ENCODE peak calls at places on chromosomes 1 and 21, in four cellular contexts. One of them, this sample, is unnamed.

GRCh38 chr1:23904748-23905357 is 8.3 kb downstream of the CNR2 start:
- DNase-seq in RWPE1: peak
- DNase-seq in tibial nerve: no peak
- DNase-seq in PC-3: peak
- DNase-seq in this sample: peak

GRCh38 chr1:228087771-228088251 is 5.3 kb downstream of the ARF1 start:
- DNase-seq in RWPE1: peak
- DNase-seq in tibial nerve: no peak
- DNase-seq in PC-3: peak
- DNase-seq in this sample: peak

GRCh38 chr1:51472349-51472748 is 46.7 kb downstream of the EPS15 start:
- DNase-seq in RWPE1: no peak
- DNase-seq in tibial nerve: no peak
- DNase-seq in PC-3: no peak
- DNase-seq in this sample: peak

GRCh38 chr1:73811798-73812197 is 386.2 kb downstream of the LRRIQ3 start:
- DNase-seq in RWPE1: no peak
- DNase-seq in tibial nerve: no peak
- DNase-seq in PC-3: no peak
- DNase-seq in this sample: no peak

GRCh38 chr21:33881689-33882440 is 33.7 kb downstream of the ATP5PO start:
- DNase-seq in RWPE1: no peak
- DNase-seq in tibial nerve: no peak
- DNase-seq in PC-3: no peak
- DNase-seq in this sample: no peak

GRCh38 chr1:18636762-18637552 is 6.3 kb downstream of the PAX7 start:
- DNase-seq in RWPE1: no peak
- DNase-seq in tibial nerve: no peak
- DNase-seq in PC-3: no peak
- DNase-seq in this sample: no peak

GRCh38 chr1:226034482-226034881 is 28.0 kb upstream of the H3-3A start:
- DNase-seq in RWPE1: peak
- DNase-seq in tibial nerve: peak
- DNase-seq in PC-3: peak
- DNase-seq in this sample: peak

GRCh38 chr1:39866767-39867166 is 16.5 kb downstream of the TRIT1 start:
- DNase-seq in RWPE1: no peak
- DNase-seq in tibial nerve: no peak
- DNase-seq in PC-3: peak
- DNase-seq in this sample: no peak

GRCh38 chr1:212970085-212970484 is 19.7 kb downstream of the VASH2 start:
- DNase-seq in RWPE1: no peak
- DNase-seq in tibial nerve: no peak
- DNase-seq in PC-3: no peak
- DNase-seq in this sample: no peak

GRCh38 chr1:195804547-195804946 is 803.7 kb downstream of the KCNT2 start:
- DNase-seq in RWPE1: peak
- DNase-seq in tibial nerve: no peak
- DNase-seq in PC-3: peak
- DNase-seq in this sample: no peak

GRCh38 chr1:154186177-154186576 is 5.7 kb downstream of the TPM3 start:
- DNase-seq in RWPE1: no peak
- DNase-seq in tibial nerve: no peak
- DNase-seq in PC-3: peak
- DNase-seq in this sample: no peak

GRCh38 chr1:235022341-235023196 is 106.1 kb downstream of the TOMM20 start:
- DNase-seq in RWPE1: no peak
- DNase-seq in tibial nerve: no peak
- DNase-seq in PC-3: no peak
- DNase-seq in this sample: no peak

GRCh38 chr1:94734963-94735899 is 84.9 kb upstream of the SLC44A3 start:
- DNase-seq in RWPE1: no peak
- DNase-seq in tibial nerve: no peak
- DNase-seq in PC-3: no peak
- DNase-seq in this sample: no peak

GRCh38 chr1:199422206-199422605 is 605.3 kb upstream of the NR5A2 start:
- DNase-seq in RWPE1: peak
- DNase-seq in tibial nerve: no peak
- DNase-seq in PC-3: peak
- DNase-seq in this sample: no peak

GRCh38 chr1:227225715-227226346 is 92.5 kb downstream of the CDC42BPA start:
- DNase-seq in RWPE1: peak
- DNase-seq in tibial nerve: no peak
- DNase-seq in PC-3: peak
- DNase-seq in this sample: no peak

GRCh38 chr21:34580181-34580700 is 34.7 kb downstream of the RCAN1 start:
- DNase-seq in RWPE1: peak
- DNase-seq in tibial nerve: no peak
- DNase-seq in PC-3: no peak
- DNase-seq in this sample: no peak

GRCh38 chr1:41312991-41313645 is 48.1 kb upstream of the FOXO6 start:
- DNase-seq in RWPE1: no peak
- DNase-seq in tibial nerve: no peak
- DNase-seq in PC-3: no peak
- DNase-seq in this sample: no peak

GRCh38 chr21:41680444-41681335 is 86.2 kb downstream of the RIPK4 start:
- DNase-seq in RWPE1: no peak
- DNase-seq in tibial nerve: no peak
- DNase-seq in PC-3: peak
- DNase-seq in this sample: no peak

GRCh38 chr1:7259955-7260354 is 474.7 kb downstream of the CAMTA1 start:
- DNase-seq in RWPE1: no peak
- DNase-seq in tibial nerve: no peak
- DNase-seq in PC-3: no peak
- DNase-seq in this sample: no peak

GRCh38 chr21:40118527-40118926 is 251.3 kb downstream of the PCP4 start:
- DNase-seq in RWPE1: peak
- DNase-seq in tibial nerve: no peak
- DNase-seq in PC-3: peak
- DNase-seq in this sample: no peak

GRCh38 chr1:238485906-238486219 is 595.1 kb upstream of the ZP4 start:
- DNase-seq in RWPE1: no peak
- DNase-seq in tibial nerve: no peak
- DNase-seq in PC-3: peak
- DNase-seq in this sample: no peak

GRCh38 chr1:229086686-229087085 is 184.2 kb upstream of the RAB4A start:
- DNase-seq in RWPE1: no peak
- DNase-seq in tibial nerve: no peak
- DNase-seq in PC-3: no peak
- DNase-seq in this sample: no peak

GRCh38 chr1:87333692-87334347 is 5.1 kb downstream of the LMO4 start:
- DNase-seq in RWPE1: no peak
- DNase-seq in tibial nerve: no peak
- DNase-seq in PC-3: no peak
- DNase-seq in this sample: peak

GRCh38 chr1:28604411-28604810 is 12.3 kb downstream of the RAB42 start:
- DNase-seq in RWPE1: no peak
- DNase-seq in tibial nerve: no peak
- DNase-seq in PC-3: no peak
- DNase-seq in this sample: no peak

GRCh38 chr1:238027366-238027765 is 136.6 kb upstream of the ZP4 start:
- DNase-seq in RWPE1: no peak
- DNase-seq in tibial nerve: no peak
- DNase-seq in PC-3: no peak
- DNase-seq in this sample: no peak

GRCh38 chr1:184632415-184633175 is 122.1 kb downstream of the EDEM3 start:
- DNase-seq in RWPE1: no peak
- DNase-seq in tibial nerve: no peak
- DNase-seq in PC-3: peak
- DNase-seq in this sample: no peak

GRCh38 chr1:234760303-234760723 is 150.3 kb upstream of the IRF2BP2 start:
- DNase-seq in RWPE1: no peak
- DNase-seq in tibial nerve: no peak
- DNase-seq in PC-3: no peak
- DNase-seq in this sample: no peak

GRCh38 chr1:162984699-162985098 is 84.5 kb upstream of the RGS4 start:
- DNase-seq in RWPE1: peak
- DNase-seq in tibial nerve: no peak
- DNase-seq in PC-3: peak
- DNase-seq in this sample: no peak
- H3K27ac ChIP-seq in RWPE1: no peak
- H3K27ac ChIP-seq in tibial nerve: no peak
- H3K27ac ChIP-seq in PC-3: peak
- H3K27ac ChIP-seq in this sample: no peak

GRCh38 chr1:45446950-45447672 is 43.9 kb downstream of the TESK2 start:
- DNase-seq in RWPE1: no peak
- DNase-seq in tibial nerve: no peak
- DNase-seq in PC-3: no peak
- DNase-seq in this sample: no peak

GRCh38 chr1:45442272-45442671 is 48.7 kb downstream of the TESK2 start:
- DNase-seq in RWPE1: peak
- DNase-seq in tibial nerve: no peak
- DNase-seq in PC-3: peak
- DNase-seq in this sample: no peak

GRCh38 chr1:45443580-45444446 is 47.1 kb downstream of the TESK2 start:
- DNase-seq in RWPE1: no peak
- DNase-seq in tibial nerve: no peak
- DNase-seq in PC-3: no peak
- DNase-seq in this sample: no peak

GRCh38 chr1:45446530-45446929 is 44.4 kb downstream of the TESK2 start:
- DNase-seq in RWPE1: no peak
- DNase-seq in tibial nerve: no peak
- DNase-seq in PC-3: no peak
- DNase-seq in this sample: no peak

GRCh38 chr1:45444609-45445131 is 46.3 kb downstream of the TESK2 start:
- DNase-seq in RWPE1: no peak
- DNase-seq in tibial nerve: no peak
- DNase-seq in PC-3: peak
- DNase-seq in this sample: no peak
- H3K27ac ChIP-seq in RWPE1: no peak
- H3K27ac ChIP-seq in tibial nerve: no peak
- H3K27ac ChIP-seq in PC-3: no peak
- H3K27ac ChIP-seq in this sample: no peak

DNA sequence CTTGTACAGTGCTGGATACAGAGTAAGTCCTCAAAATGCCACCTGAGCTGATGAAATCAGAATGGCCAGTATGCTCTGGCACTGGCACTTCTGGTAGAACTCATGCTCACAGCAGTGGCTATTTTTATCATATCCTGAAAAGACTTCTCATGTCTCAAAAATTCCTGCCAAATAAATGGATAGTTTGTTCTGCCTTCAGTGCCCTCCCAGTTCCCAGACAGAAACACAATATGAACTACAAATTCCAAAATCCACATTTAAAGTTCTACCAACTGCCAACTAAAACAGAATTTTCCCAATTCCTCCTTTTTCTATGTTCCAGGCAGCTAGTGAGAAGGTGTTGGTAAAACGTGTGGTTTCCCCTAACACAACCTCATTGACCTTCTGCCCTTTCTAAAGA is 51.4 kb upstream of the RGS1 start:
- DNase-seq in RWPE1: no peak
- DNase-seq in tibial nerve: no peak
- DNase-seq in PC-3: no peak
- DNase-seq in this sample: no peak
- H3K27ac ChIP-seq in RWPE1: no peak
- H3K27ac ChIP-seq in tibial nerve: no peak
- H3K27ac ChIP-seq in PC-3: no peak
- H3K27ac ChIP-seq in this sample: no peak

GRCh38 chr1:113018911-113019310 is 54.1 kb upstream of the LRIG2 start:
- DNase-seq in RWPE1: no peak
- DNase-seq in tibial nerve: no peak
- DNase-seq in PC-3: no peak
- DNase-seq in this sample: no peak

GRCh38 chr1:113027449-113027848 is 45.5 kb upstream of the LRIG2 start:
- DNase-seq in RWPE1: no peak
- DNase-seq in tibial nerve: no peak
- DNase-seq in PC-3: no peak
- DNase-seq in this sample: no peak

GRCh38 chr1:113027008-113027407 is 46.0 kb upstream of the LRIG2 start:
- DNase-seq in RWPE1: no peak
- DNase-seq in tibial nerve: no peak
- DNase-seq in PC-3: no peak
- DNase-seq in this sample: no peak

DNA sequence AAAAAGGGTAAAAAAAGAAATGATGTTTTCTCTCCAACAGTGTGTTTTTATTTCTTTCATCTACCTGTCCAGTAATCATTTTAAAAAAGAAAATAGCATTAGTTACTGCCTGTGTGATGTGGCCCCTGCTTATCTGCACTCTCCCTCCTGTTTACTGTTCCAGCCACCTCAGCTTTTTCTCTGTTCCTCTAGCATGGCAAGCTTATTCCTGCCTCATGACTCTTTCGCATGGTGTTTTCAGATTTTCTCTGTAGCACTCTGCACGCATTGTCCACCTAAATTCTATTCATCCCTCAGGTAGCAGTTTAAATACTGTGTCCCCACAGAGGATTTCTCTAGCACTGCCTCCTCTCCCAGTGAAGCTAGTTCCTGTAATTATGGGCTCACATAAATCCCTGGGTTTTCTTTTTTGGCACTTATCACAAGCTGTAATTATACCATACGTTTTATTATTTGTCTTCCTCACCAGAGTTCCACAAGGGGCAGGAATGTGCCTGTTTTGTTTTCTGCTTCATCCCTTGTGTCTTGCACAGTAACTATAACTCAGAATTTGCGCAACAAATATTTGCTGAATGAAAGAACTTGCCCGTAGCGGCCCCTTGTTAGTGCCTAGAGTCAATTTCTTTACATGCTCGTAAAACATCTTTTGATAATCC is 51.4 kb upstream of the LRIG2 start:
- DNase-seq in RWPE1: peak
- DNase-seq in tibial nerve: peak
- DNase-seq in PC-3: peak
- DNase-seq in this sample: no peak
- H3K27ac ChIP-seq in RWPE1: peak
- H3K27ac ChIP-seq in tibial nerve: no peak
- H3K27ac ChIP-seq in PC-3: peak
- H3K27ac ChIP-seq in this sample: no peak

GRCh38 chr1:224203243-224204016 is 20.4 kb downstream of the DEGS1 start:
- DNase-seq in RWPE1: no peak
- DNase-seq in tibial nerve: peak
- DNase-seq in PC-3: peak
- DNase-seq in this sample: peak

GRCh38 chr1:224201853-224202252 is 18.8 kb downstream of the DEGS1 start:
- DNase-seq in RWPE1: no peak
- DNase-seq in tibial nerve: no peak
- DNase-seq in PC-3: no peak
- DNase-seq in this sample: no peak

GRCh38 chr1:224199679-224200078 is 16.6 kb downstream of the DEGS1 start:
- DNase-seq in RWPE1: no peak
- DNase-seq in tibial nerve: no peak
- DNase-seq in PC-3: peak
- DNase-seq in this sample: no peak

GRCh38 chr1:224201336-224201735 is 18.3 kb downstream of the DEGS1 start:
- DNase-seq in RWPE1: no peak
- DNase-seq in tibial nerve: no peak
- DNase-seq in PC-3: no peak
- DNase-seq in this sample: no peak

DNA sequence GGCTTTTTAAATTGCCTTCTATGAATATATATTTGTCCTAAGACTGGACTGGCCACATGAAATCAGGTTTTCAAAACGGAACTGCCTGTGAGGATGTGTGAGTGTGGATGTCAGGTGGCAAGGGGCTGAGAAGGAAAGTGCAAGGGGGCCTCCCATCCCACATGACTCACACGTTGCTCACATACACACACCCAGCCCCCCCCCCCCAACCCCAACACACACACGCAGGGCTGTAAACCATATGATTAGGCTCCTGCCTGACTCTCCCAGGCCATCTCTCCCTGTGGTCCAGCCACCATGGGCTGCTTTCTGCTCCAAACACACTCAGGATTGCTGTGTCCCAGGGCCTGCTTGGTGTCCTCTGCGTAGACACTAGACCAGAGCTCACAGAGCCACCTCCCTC is 22.4 kb downstream of the DEGS1 start:
- DNase-seq in RWPE1: peak
- DNase-seq in tibial nerve: no peak
- DNase-seq in PC-3: peak
- DNase-seq in this sample: peak
- H3K27ac ChIP-seq in RWPE1: peak
- H3K27ac ChIP-seq in tibial nerve: no peak
- H3K27ac ChIP-seq in PC-3: peak
- H3K27ac ChIP-seq in this sample: peak

This sample was measured in HL-60.